ENCODE peak calls at places on chromosome 1, in eight cellular contexts. T is dorsolateral prefrontal cortex, G is prostate gland, O is right lobe of liver, I is ovary, D is mammary epithelial cell, L is PC-3, F is pancreas. C is an unnamed sample.

GRCh38 chr1:70993841-70994240 is 53.8 kb downstream of the PTGER3 start:
- DNase-seq in L (no peak), O (no peak), T (no peak), D (no peak), I (no peak), F (no peak), G (no peak), C (no peak)

GRCh38 chr1:46556822-46557221 is 5.4 kb upstream of the KNCN start:
- DNase-seq in D (peak; percentile 84), I (no peak), O (no peak), L (peak; percentile 69), G (no peak), T (no peak), F (no peak), C (no peak)

GRCh38 chr1:219794085-219794743 is 134.1 kb downstream of the SLC30A10 start:
- DNase-seq in D (no peak), T (no peak), O (no peak), I (no peak), L (no peak), F (no peak), G (no peak), C (no peak)

GRCh38 chr1:38779491-38779890 is 80.1 kb downstream of the RRAGC start:
- DNase-seq in O (no peak), L (no peak), I (no peak), D (no peak), G (no peak), F (no peak), T (no peak), C (no peak)

GRCh38 chr1:152344463-152344862 is 15.3 kb downstream of the FLG2 start:
- DNase-seq in D (no peak), F (no peak), O (no peak), I (no peak), L (no peak), T (no peak), G (no peak), C (no peak)

GRCh38 chr1:29682918-29683314 is 446.6 kb downstream of the PTPRU start:
- DNase-seq in G (peak; percentile 92), T (no peak), O (no peak), F (peak; percentile 78), D (no peak), L (peak; percentile 83), I (no peak), C (no peak)

GRCh38 chr1:95287078-95287477 is 53.1 kb downstream of the RWDD3 start:
- DNase-seq in G (no peak), L (peak; percentile 11), D (no peak), O (no peak), T (no peak), F (no peak), I (no peak), C (no peak)

GRCh38 chr1:38730511-38731397 is 128.8 kb downstream of the RRAGC start:
- DNase-seq in O (no peak), D (peak; percentile 88), G (peak; percentile 28), L (peak; percentile 75), T (no peak), F (no peak), I (no peak), C (no peak)

GRCh38 chr1:225735252-225736149 is 42.1 kb upstream of the SRP9 start:
- DNase-seq in I (peak; percentile 65), F (no peak), D (peak; percentile 97), O (peak; percentile 80), L (peak; percentile 95), T (peak; percentile 50), G (peak; percentile 70), C (peak; percentile 79)

GRCh38 chr1:20440785-20441200 is 45.2 kb downstream of the CAMK2N1 start:
- DNase-seq in O (peak; percentile 67), G (no peak), D (peak; percentile 24), I (peak; percentile 30), F (no peak), T (peak; percentile 89), L (peak; percentile 69), C (peak; percentile 42)

DNA sequence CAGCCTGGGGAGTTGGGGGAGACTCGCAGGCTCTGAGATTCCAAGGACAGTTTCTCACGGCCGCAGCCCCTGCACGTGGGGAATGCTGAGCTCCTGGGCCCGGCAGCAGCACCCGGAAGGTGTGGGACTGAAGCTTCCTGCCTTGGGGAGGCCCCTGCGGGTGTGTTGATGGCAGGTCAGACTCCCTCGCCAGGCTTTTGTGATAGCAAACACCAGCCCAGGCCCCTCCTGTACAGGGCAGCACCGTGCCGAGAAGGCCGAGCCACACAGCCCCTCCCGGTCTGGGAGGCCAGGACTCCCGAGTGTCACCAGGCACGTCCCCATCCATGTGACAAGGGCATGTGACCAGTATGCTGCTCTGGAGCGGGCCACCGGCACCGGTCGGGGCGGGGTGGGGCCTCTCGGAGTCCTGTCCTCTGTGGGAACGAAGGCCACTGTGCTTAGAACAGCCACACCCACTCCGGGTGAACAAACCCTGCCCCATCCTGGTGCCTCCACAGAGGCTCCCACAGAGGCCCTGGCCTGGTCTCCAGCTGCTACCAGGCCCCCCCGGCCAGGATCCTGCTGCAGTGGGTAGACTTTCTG is 31.1 kb upstream of the ARHGEF16 start:
- DNase-seq in L (no peak), I (no peak), G (no peak), D (no peak), F (peak; percentile 78), T (peak; percentile 47), O (no peak), C (no peak)
- H3K4me3 ChIP-seq in L (no peak overlapping the region), I (no peak overlapping the region), G (no peak overlapping the region), D (no peak overlapping the region), F (no peak overlapping the region), T (no peak overlapping the region), O (no peak overlapping the region), C (no peak overlapping the region)

GRCh38 chr1:208526726-208527125 is 282.5 kb upstream of the PLXNA2 start:
- DNase-seq in D (no peak), G (no peak), L (no peak), O (no peak), T (no peak), I (no peak), F (no peak), C (no peak)
- H3K27ac ChIP-seq in D (no peak overlapping the region), G (no peak overlapping the region), L (no peak overlapping the region), O (no peak overlapping the region), T (no peak overlapping the region), I (peak overlapping the region; percentile 20), F (no peak overlapping the region), C (no peak overlapping the region)

GRCh38 chr1:157819215-157819614 is 705 bp downstream of the FCRL1 start:
- DNase-seq in G (no peak), T (no peak), I (no peak), O (no peak), F (no peak), L (no peak), D (no peak), C (no peak)

GRCh38 chr1:157820299-157820698 is 379 bp upstream of the FCRL1 start:
- DNase-seq in G (no peak), O (no peak), T (no peak), L (no peak), I (no peak), F (no peak), D (no peak), C (no peak)

DNA sequence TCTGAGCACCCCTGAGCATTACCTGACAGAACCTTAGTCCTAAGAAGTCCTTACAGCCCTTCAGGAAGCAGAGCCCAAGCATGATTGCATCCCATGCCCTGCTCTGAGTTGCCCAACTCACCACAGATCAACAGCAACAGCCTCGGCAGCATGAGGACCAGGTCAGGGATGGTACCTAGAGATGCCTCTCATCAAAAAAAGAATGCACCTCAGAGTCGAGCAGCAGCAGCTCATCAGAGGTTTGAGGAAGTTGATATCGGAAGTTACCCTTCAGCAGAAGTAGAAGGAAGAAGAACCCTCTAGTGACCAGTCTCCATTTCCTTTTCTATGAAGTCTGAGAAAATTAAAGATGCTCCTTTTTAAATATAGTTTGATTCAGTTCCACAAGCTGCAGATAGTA is at the start of gene FCRL1:
- DNase-seq in I (no peak), F (no peak), L (no peak), O (no peak), G (no peak), D (no peak), T (no peak), C (no peak)
- H3K4me3 ChIP-seq in I (no peak within 1 kb of the TSS), F (no peak within 1 kb of the TSS), L (no peak within 1 kb of the TSS), O (no peak within 1 kb of the TSS), G (no peak within 1 kb of the TSS), D (no peak within 1 kb of the TSS), T (no peak within 1 kb of the TSS), C (no peak within 1 kb of the TSS)

DNA sequence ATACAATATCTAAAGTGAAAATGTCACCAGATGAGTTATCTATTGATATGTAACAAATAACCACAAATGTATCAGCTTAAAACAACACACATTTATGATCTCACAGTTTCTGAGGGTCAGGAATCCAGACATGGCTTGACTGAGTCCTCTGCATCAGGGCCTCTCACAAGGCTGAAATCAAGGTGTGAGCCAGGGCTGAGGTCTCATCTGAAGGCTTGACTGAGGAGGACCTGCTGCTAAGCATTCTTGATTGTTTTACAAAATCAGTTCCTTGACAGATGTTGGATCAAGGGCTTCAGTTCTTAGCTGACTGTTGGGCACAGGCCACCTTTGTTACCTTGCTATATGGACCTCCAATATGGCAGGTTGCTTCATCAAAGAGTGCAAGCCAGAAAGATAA is 483.7 kb downstream of the CAMTA1 start:
- DNase-seq in O (no peak), G (no peak), I (no peak), T (no peak), L (no peak), D (no peak), F (no peak), C (no peak)
- H3K27ac ChIP-seq in O (no peak overlapping the region), G (no peak overlapping the region), I (no peak overlapping the region), T (no peak overlapping the region), L (no peak overlapping the region), D (no peak overlapping the region), F (no peak overlapping the region), C (no peak overlapping the region)

GRCh38 chr1:6208723-6209660 is 3.1 kb downstream of the RNF207 start:
- DNase-seq in L (no peak), O (no peak), I (no peak), F (peak; percentile 78), G (no peak), D (no peak), T (peak; percentile 42), C (no peak)
- H3K4me3 ChIP-seq in L (no peak overlapping the region), O (no peak overlapping the region), I (peak overlapping the region; percentile 19), F (peak overlapping the region; percentile 46), G (no peak overlapping the region), D (no peak overlapping the region), T (peak overlapping the region; percentile 67), C (peak overlapping the region; percentile 23)

GRCh38 chr1:228267962-228268890 is 60.4 kb downstream of the OBSCN start:
- DNase-seq in D (no peak), I (no peak), T (no peak), O (no peak), G (no peak), F (no peak), L (no peak), C (no peak)
- H3K27ac ChIP-seq in D (no peak overlapping the region), I (no peak overlapping the region), T (no peak overlapping the region), O (no peak overlapping the region), G (no peak overlapping the region), F (no peak overlapping the region), L (no peak overlapping the region), C (no peak overlapping the region)